ENCODE peak calls at places on chromosome 21, in four cellular contexts. N is LNCaP clone FGC, V is kidney tubule cell, E is fibroblast of mammary gland. W is an unnamed sample.

GRCh38 chr21:38958940-38959685 is 153.4 kb downstream of the ETS2 start:
- DNase-seq in V (peak), E (peak), N (no peak), W (no peak)

GRCh38 chr21:26080211-26080610 is 90.4 kb downstream of the APP start:
- DNase-seq in V (no peak), N (no peak), E (no peak), W (no peak)

GRCh38 chr21:32022141-32022540 is 149.3 kb downstream of the HUNK start:
- DNase-seq in N (no peak), E (no peak), V (no peak), W (no peak)

GRCh38 chr21:38639782-38640750 is 141.8 kb upstream of the ERG start:
- DNase-seq in N (no peak), E (no peak), V (no peak), W (no peak)

GRCh38 chr21:25557170-25557569 is 50.1 kb downstream of the MRPL39 start:
- DNase-seq in N (no peak), V (peak), E (peak), W (no peak)

GRCh38 chr21:41847066-41847804 is 31.9 kb downstream of the PRDM15 start:
- DNase-seq in N (no peak), V (no peak), E (peak), W (no peak)

GRCh38 chr21:34996304-34997081 is 52.6 kb downstream of the RUNX1 start:
- DNase-seq in E (peak), V (no peak), N (no peak), W (no peak)

GRCh38 chr21:45373991-45374816 is 30.8 kb upstream of the COL18A1 start:
- DNase-seq in E (no peak), V (no peak), N (no peak), W (no peak)

GRCh38 chr21:27024316-27024715 is 57.4 kb upstream of the ADAMTS5 start:
- DNase-seq in N (no peak), E (peak), V (no peak), W (no peak)

GRCh38 chr21:46157396-46157986 is 2.1 kb upstream of the FTCD start:
- DNase-seq in N (no peak), E (no peak), V (no peak), W (no peak)

GRCh38 chr21:35850029-35850428 is 210.3 kb downstream of the SETD4 start:
- DNase-seq in E (peak), V (peak), N (no peak), W (no peak)

GRCh38 chr21:44753357-44753756 is 42.0 kb upstream of the TSPEAR start:
- DNase-seq in E (no peak), N (no peak), V (no peak), W (no peak)

GRCh38 chr21:34612557-34612956 is 2.4 kb downstream of the RCAN1 start:
- DNase-seq in V (no peak), E (no peak), N (no peak), W (no peak)

GRCh38 chr21:16534408-16535099 is 804.8 kb downstream of the USP25 start:
- DNase-seq in V (peak), E (peak), N (peak), W (no peak)

GRCh38 chr21:44301093-44301492 is 1.2 kb downstream of the PFKL start:
- DNase-seq in E (no peak), N (no peak), V (no peak), W (no peak)